ENCODE peak calls at places on chromosomes 5 and 9, in five cellular contexts. One of them, this sample, is unnamed.

GRCh38 chr5:103582364-103582763 is 19.8 kb upstream of the NUDT12 start:
- DNase-seq in transverse colon: peak; percentile 20
- DNase-seq in upper lobe of right lung: no peak
- DNase-seq in lower lobe of right lung: no peak
- DNase-seq in left lung: no peak
- DNase-seq in this sample: no peak

GRCh38 chr5:157708866-157709265 is 22.4 kb upstream of the THG1L start:
- DNase-seq in lower lobe of right lung: no peak
- DNase-seq in upper lobe of right lung: no peak
- DNase-seq in left lung: no peak
- DNase-seq in transverse colon: no peak
- DNase-seq in this sample: no peak

GRCh38 chr9:34675874-34676273 is 13.4 kb upstream of the CCL27 start:
- DNase-seq in lower lobe of right lung: no peak
- DNase-seq in transverse colon: no peak
- DNase-seq in upper lobe of right lung: no peak
- DNase-seq in left lung: no peak
- DNase-seq in this sample: no peak

GRCh38 chr5:112793201-112793600 is 55.5 kb downstream of the APC start:
- DNase-seq in lower lobe of right lung: no peak
- DNase-seq in transverse colon: no peak
- DNase-seq in left lung: no peak
- DNase-seq in upper lobe of right lung: no peak
- DNase-seq in this sample: no peak

GRCh38 chr9:21812415-21812814 is 10.0 kb downstream of the MTAP start:
- DNase-seq in upper lobe of right lung: no peak
- DNase-seq in lower lobe of right lung: no peak
- DNase-seq in left lung: no peak
- DNase-seq in transverse colon: no peak
- DNase-seq in this sample: no peak

GRCh38 chr9:38326122-38326521 is 66.4 kb upstream of the ALDH1B1 start:
- DNase-seq in upper lobe of right lung: no peak
- DNase-seq in transverse colon: no peak
- DNase-seq in left lung: no peak
- DNase-seq in lower lobe of right lung: no peak
- DNase-seq in this sample: no peak

GRCh38 chr5:68465133-68465532 is 249.6 kb downstream of the PIK3R1 start:
- DNase-seq in lower lobe of right lung: no peak
- DNase-seq in left lung: no peak
- DNase-seq in upper lobe of right lung: no peak
- DNase-seq in transverse colon: no peak
- DNase-seq in this sample: no peak

GRCh38 chr5:141392429-141393198 is at the start of gene PCDHGA8:
- DNase-seq in upper lobe of right lung: no peak
- DNase-seq in lower lobe of right lung: no peak
- DNase-seq in left lung: no peak
- DNase-seq in transverse colon: no peak
- DNase-seq in this sample: peak; percentile 31

GRCh38 chr5:10498350-10498749 is 56.7 kb downstream of the ROPN1L start:
- DNase-seq in left lung: no peak
- DNase-seq in transverse colon: no peak
- DNase-seq in lower lobe of right lung: no peak
- DNase-seq in upper lobe of right lung: no peak
- DNase-seq in this sample: no peak

GRCh38 chr9:72363908-72364678 is 915 bp downstream of the ZFAND5 start:
- DNase-seq in transverse colon: peak; percentile 62
- DNase-seq in left lung: peak; percentile 90
- DNase-seq in upper lobe of right lung: peak; percentile 86
- DNase-seq in lower lobe of right lung: peak; percentile 78
- DNase-seq in this sample: peak; percentile 75

GRCh38 chr5:138663009-138663408 is 87.8 kb upstream of the HSPA9 start:
- DNase-seq in upper lobe of right lung: no peak
- DNase-seq in left lung: peak; percentile 16
- DNase-seq in transverse colon: no peak
- DNase-seq in lower lobe of right lung: no peak
- DNase-seq in this sample: no peak

GRCh38 chr9:134570151-134570621 is 71.4 kb upstream of the COL5A1 start:
- DNase-seq in lower lobe of right lung: peak; percentile 15
- DNase-seq in upper lobe of right lung: peak; percentile 38
- DNase-seq in left lung: no peak
- DNase-seq in transverse colon: no peak
- DNase-seq in this sample: peak; percentile 26

GRCh38 chr5:115379622-115380344 is 83.3 kb upstream of the CCDC112 start:
- DNase-seq in left lung: no peak
- DNase-seq in upper lobe of right lung: no peak
- DNase-seq in lower lobe of right lung: no peak
- DNase-seq in transverse colon: peak; percentile 32
- DNase-seq in this sample: peak; percentile 77

GRCh38 chr5:126961702-126962101 is 68.7 kb downstream of the MARCHF3 start:
- DNase-seq in transverse colon: no peak
- DNase-seq in lower lobe of right lung: no peak
- DNase-seq in upper lobe of right lung: no peak
- DNase-seq in left lung: no peak
- DNase-seq in this sample: no peak

GRCh38 chr9:94799578-94800264 is 73.2 kb downstream of the AOPEP start:
- DNase-seq in upper lobe of right lung: no peak
- DNase-seq in left lung: no peak
- DNase-seq in transverse colon: no peak
- DNase-seq in lower lobe of right lung: no peak
- DNase-seq in this sample: no peak

GRCh38 chr5:80963521-80963895 is 3.3 kb downstream of the RASGRF2 start:
- DNase-seq in left lung: no peak
- DNase-seq in upper lobe of right lung: no peak
- DNase-seq in transverse colon: no peak
- DNase-seq in lower lobe of right lung: no peak
- DNase-seq in this sample: no peak

GRCh38 chr9:33791117-33791516 is 4.2 kb upstream of the PRSS3 start:
- DNase-seq in transverse colon: peak; percentile 60
- DNase-seq in upper lobe of right lung: no peak
- DNase-seq in left lung: no peak
- DNase-seq in lower lobe of right lung: no peak
- DNase-seq in this sample: no peak

GRCh38 chr5:3139596-3139995 is 388.1 kb upstream of the IRX2 start:
- DNase-seq in upper lobe of right lung: no peak
- DNase-seq in left lung: no peak
- DNase-seq in transverse colon: no peak
- DNase-seq in lower lobe of right lung: no peak
- DNase-seq in this sample: no peak

GRCh38 chr5:150181766-150182545 is 7.9 kb upstream of the SLC6A7 start:
- DNase-seq in lower lobe of right lung: no peak
- DNase-seq in upper lobe of right lung: no peak
- DNase-seq in transverse colon: no peak
- DNase-seq in left lung: peak; percentile 53
- DNase-seq in this sample: no peak

GRCh38 chr9:111037744-111038335 is 430 bp downstream of the LPAR1 start:
- DNase-seq in upper lobe of right lung: peak; percentile 76
- DNase-seq in lower lobe of right lung: peak; percentile 57
- DNase-seq in transverse colon: peak; percentile 42
- DNase-seq in left lung: peak; percentile 92
- DNase-seq in this sample: peak; percentile 83

GRCh38 chr9:98860871-98861293 is 53.4 kb downstream of the GALNT12 start:
- DNase-seq in left lung: no peak
- DNase-seq in upper lobe of right lung: no peak
- DNase-seq in transverse colon: peak; percentile 44
- DNase-seq in lower lobe of right lung: no peak
- DNase-seq in this sample: no peak

GRCh38 chr5:15575566-15576195 is 75.7 kb downstream of the FBXL7 start:
- DNase-seq in lower lobe of right lung: no peak
- DNase-seq in upper lobe of right lung: no peak
- DNase-seq in left lung: no peak
- DNase-seq in transverse colon: no peak
- DNase-seq in this sample: no peak

GRCh38 chr9:125484632-125485282 is 222.3 kb downstream of the MAPKAP1 start:
- DNase-seq in lower lobe of right lung: no peak
- DNase-seq in transverse colon: no peak
- DNase-seq in upper lobe of right lung: no peak
- DNase-seq in left lung: no peak
- DNase-seq in this sample: no peak

GRCh38 chr5:122772446-122772845 is 2.4 kb upstream of the SNX2 start:
- DNase-seq in lower lobe of right lung: no peak
- DNase-seq in left lung: no peak
- DNase-seq in transverse colon: no peak
- DNase-seq in upper lobe of right lung: no peak
- DNase-seq in this sample: no peak

GRCh38 chr5:33852327-33852726 is 39.5 kb downstream of the ADAMTS12 start:
- DNase-seq in left lung: no peak
- DNase-seq in upper lobe of right lung: no peak
- DNase-seq in transverse colon: no peak
- DNase-seq in lower lobe of right lung: no peak
- DNase-seq in this sample: no peak

GRCh38 chr5:125189451-125190051 is 443.1 kb upstream of the ZNF608 start:
- DNase-seq in lower lobe of right lung: no peak
- DNase-seq in upper lobe of right lung: no peak
- DNase-seq in left lung: no peak
- DNase-seq in transverse colon: no peak
- DNase-seq in this sample: no peak

GRCh38 chr5:115194671-115195070 is 25.0 kb upstream of the TRIM36 start:
- DNase-seq in transverse colon: peak; percentile 69
- DNase-seq in left lung: no peak
- DNase-seq in lower lobe of right lung: no peak
- DNase-seq in upper lobe of right lung: no peak
- DNase-seq in this sample: no peak

GRCh38 chr9:117414906-117415583 is at the start of gene ASTN2:
- DNase-seq in upper lobe of right lung: no peak
- DNase-seq in transverse colon: no peak
- DNase-seq in left lung: no peak
- DNase-seq in lower lobe of right lung: no peak
- DNase-seq in this sample: peak; percentile 72

GRCh38 chr5:176611435-176611834 is 1.5 kb upstream of the GPRIN1 start:
- DNase-seq in left lung: no peak
- DNase-seq in lower lobe of right lung: peak; percentile 70
- DNase-seq in upper lobe of right lung: peak; percentile 81
- DNase-seq in transverse colon: peak; percentile 76
- DNase-seq in this sample: peak; percentile 82

GRCh38 chr5:97570242-97570641 is 387.2 kb upstream of the RIOK2 start:
- DNase-seq in transverse colon: no peak
- DNase-seq in lower lobe of right lung: no peak
- DNase-seq in left lung: no peak
- DNase-seq in upper lobe of right lung: no peak
- DNase-seq in this sample: no peak

GRCh38 chr5:147668385-147668784 is 114.1 kb downstream of the JAKMIP2 start:
- DNase-seq in upper lobe of right lung: no peak
- DNase-seq in left lung: no peak
- DNase-seq in transverse colon: no peak
- DNase-seq in lower lobe of right lung: no peak
- DNase-seq in this sample: no peak

GRCh38 chr5:147670815-147671214 is 111.7 kb downstream of the JAKMIP2 start:
- DNase-seq in upper lobe of right lung: no peak
- DNase-seq in lower lobe of right lung: no peak
- DNase-seq in transverse colon: no peak
- DNase-seq in left lung: no peak
- DNase-seq in this sample: no peak

GRCh38 chr5:147669113-147669869 is 113.2 kb downstream of the JAKMIP2 start:
- DNase-seq in upper lobe of right lung: no peak
- DNase-seq in lower lobe of right lung: no peak
- DNase-seq in transverse colon: no peak
- DNase-seq in left lung: no peak
- DNase-seq in this sample: no peak

GRCh38 chr5:147667363-147667762 is 115.2 kb downstream of the JAKMIP2 start:
- DNase-seq in left lung: no peak
- DNase-seq in transverse colon: no peak
- DNase-seq in upper lobe of right lung: no peak
- DNase-seq in lower lobe of right lung: no peak
- DNase-seq in this sample: no peak

GRCh38 chr5:147666419-147666818 is 116.1 kb downstream of the JAKMIP2 start:
- DNase-seq in upper lobe of right lung: no peak
- DNase-seq in transverse colon: no peak
- DNase-seq in left lung: no peak
- DNase-seq in lower lobe of right lung: no peak
- DNase-seq in this sample: no peak
- H3K9me3 ChIP-seq in upper lobe of right lung: no peaks in the 10 kb centered on the region
- H3K9me3 ChIP-seq in transverse colon: no peaks in the 10 kb centered on the region
- H3K9me3 ChIP-seq in left lung: no peaks in the 10 kb centered on the region
- H3K9me3 ChIP-seq in lower lobe of right lung: no peaks in the 10 kb centered on the region
- H3K9me3 ChIP-seq in this sample: no peaks in the 10 kb centered on the region

GRCh38 chr5:1788828-1789227 is 10.8 kb downstream of the MRPL36 start:
- DNase-seq in left lung: peak; percentile 31
- DNase-seq in lower lobe of right lung: no peak
- DNase-seq in transverse colon: no peak
- DNase-seq in upper lobe of right lung: no peak
- DNase-seq in this sample: no peak
- H3K4me1 ChIP-seq in left lung: no peaks in the 10 kb centered on the region
- H3K4me1 ChIP-seq in lower lobe of right lung: peaks cover 10% of the 10 kb centered on the region
- H3K4me1 ChIP-seq in transverse colon: no peaks in the 10 kb centered on the region
- H3K4me1 ChIP-seq in upper lobe of right lung: peaks cover 6% of the 10 kb centered on the region
- H3K4me1 ChIP-seq in this sample: no peaks in the 10 kb centered on the region

DNA sequence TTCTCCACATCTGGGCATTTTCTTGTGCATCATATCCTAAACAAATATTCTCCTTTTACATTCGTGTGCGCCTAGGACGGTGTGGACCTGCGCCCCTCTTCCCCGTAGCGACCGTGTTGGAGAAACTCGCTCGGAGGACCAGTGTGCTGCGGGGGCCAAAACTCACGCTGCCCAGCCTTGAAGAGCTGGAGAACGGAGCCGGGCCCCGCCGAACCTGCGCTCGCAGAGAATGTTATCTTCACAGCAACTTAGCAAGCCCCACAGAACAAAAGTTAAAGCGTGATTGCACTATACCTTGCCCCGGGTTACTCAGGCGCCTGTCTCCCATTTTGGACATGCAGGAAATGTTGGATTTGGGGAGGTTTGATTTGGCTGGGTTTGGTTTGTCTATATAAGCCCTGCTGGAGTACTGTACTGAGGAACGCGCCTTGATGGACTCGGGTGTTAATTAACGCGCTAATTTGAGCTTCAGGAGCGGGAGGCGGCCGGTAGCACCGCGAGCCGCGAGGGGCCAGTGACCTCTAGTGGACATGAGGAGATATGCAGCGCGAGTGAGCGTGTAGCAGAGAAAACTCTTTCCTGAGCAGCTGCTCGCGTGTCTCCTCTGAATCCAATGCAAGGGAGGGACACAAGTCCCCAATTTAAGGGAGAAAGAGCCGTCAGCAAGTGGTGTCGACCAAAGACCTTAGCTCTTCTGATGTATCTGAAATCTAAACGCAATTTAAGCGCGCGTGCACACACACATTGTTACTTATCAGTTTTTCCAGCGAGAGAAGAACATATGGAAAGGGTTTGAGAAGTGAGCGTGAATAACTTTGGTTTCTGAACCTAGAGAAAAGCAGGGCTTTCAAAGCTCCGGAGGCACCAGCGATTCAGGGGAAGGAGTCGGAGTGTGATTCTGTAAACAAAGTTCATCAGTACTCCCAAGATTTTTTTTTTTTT is 192.1 kb downstream of the MEF2C start:
- DNase-seq in upper lobe of right lung: peak; percentile 80
- DNase-seq in lower lobe of right lung: peak; percentile 82
- DNase-seq in left lung: peak; percentile 91
- DNase-seq in transverse colon: peak; percentile 70
- DNase-seq in this sample: peak; percentile 63
- H3K4me3 ChIP-seq in upper lobe of right lung: peak overlapping the region; percentile 22
- H3K4me3 ChIP-seq in lower lobe of right lung: peak overlapping the region; percentile 28
- H3K4me3 ChIP-seq in left lung: no peak overlapping the region
- H3K4me3 ChIP-seq in transverse colon: no peak overlapping the region
- H3K4me3 ChIP-seq in this sample: peak overlapping the region; percentile 7

DNA sequence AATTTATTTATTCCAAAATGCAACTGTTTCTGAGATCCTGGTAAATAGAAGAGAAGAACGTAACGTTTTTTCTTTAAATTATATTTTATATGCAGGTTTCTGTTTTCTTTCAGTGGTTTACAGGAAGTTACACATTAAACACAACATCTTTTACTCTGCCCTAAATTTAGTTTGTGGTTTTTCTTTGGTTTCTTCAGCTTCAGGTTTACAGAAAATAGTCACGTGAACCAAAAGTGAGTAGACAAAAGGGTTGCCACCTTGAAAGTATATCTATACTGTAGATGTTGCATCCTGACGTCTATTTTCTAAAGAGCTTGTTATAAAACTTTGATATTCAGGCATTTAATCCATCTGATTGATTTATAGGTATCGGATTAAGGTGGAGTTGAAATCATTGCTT is 1236.6 kb downstream of the MAT2B start:
- DNase-seq in lower lobe of right lung: no peak
- DNase-seq in transverse colon: no peak
- DNase-seq in upper lobe of right lung: no peak
- DNase-seq in left lung: no peak
- DNase-seq in this sample: no peak
- H3K9me3 ChIP-seq in lower lobe of right lung: no peaks in the 10 kb centered on the region
- H3K9me3 ChIP-seq in transverse colon: no peaks in the 10 kb centered on the region
- H3K9me3 ChIP-seq in upper lobe of right lung: no peaks in the 10 kb centered on the region
- H3K9me3 ChIP-seq in left lung: peaks cover 3% of the 10 kb centered on the region
- H3K9me3 ChIP-seq in this sample: no peaks in the 10 kb centered on the region